ENCODE peak calls at places on chromosomes 4 and X, in nine cellular contexts. One of them, this sample, is unnamed.

GRCh38 chr4:114249561-114250356 is 270.3 kb upstream of the ARSJ start:
- DNase-seq in Calu3: no peak
- DNase-seq in stomach: no peak
- DNase-seq in transverse colon: no peak
- DNase-seq in nephron progenitor cell: no peak
- DNase-seq in RWPE1: no peak
- DNase-seq in mammary epithelial cell: peak; percentile 36
- DNase-seq in fibroblast of lung: no peak
- DNase-seq in progenitor cell of endocrine pancreas: no peak
- DNase-seq in this sample: no peak

GRCh38 chr4:112633477-112634235 is 3.1 kb downstream of the ZGRF1 start:
- DNase-seq in stomach: no peak
- DNase-seq in fibroblast of lung: peak; percentile 71
- DNase-seq in Calu3: no peak
- DNase-seq in RWPE1: peak; percentile 23
- DNase-seq in progenitor cell of endocrine pancreas: no peak
- DNase-seq in transverse colon: no peak
- DNase-seq in mammary epithelial cell: peak; percentile 15
- DNase-seq in nephron progenitor cell: no peak
- DNase-seq in this sample: no peak

GRCh38 chr4:105594094-105595010 is 41.9 kb downstream of the ARHGEF38 start:
- DNase-seq in fibroblast of lung: no peak
- DNase-seq in nephron progenitor cell: no peak
- DNase-seq in progenitor cell of endocrine pancreas: no peak
- DNase-seq in RWPE1: no peak
- DNase-seq in transverse colon: no peak
- DNase-seq in Calu3: no peak
- DNase-seq in mammary epithelial cell: peak; percentile 62
- DNase-seq in stomach: no peak
- DNase-seq in this sample: no peak

GRCh38 chrX:67720344-67720743 is 176.5 kb downstream of the AR start:
- DNase-seq in Calu3: no peak
- DNase-seq in RWPE1: no peak
- DNase-seq in mammary epithelial cell: no peak
- DNase-seq in progenitor cell of endocrine pancreas: no peak
- DNase-seq in transverse colon: no peak
- DNase-seq in stomach: no peak
- DNase-seq in nephron progenitor cell: no peak
- DNase-seq in fibroblast of lung: no peak
- DNase-seq in this sample: no peak

GRCh38 chr4:104971458-104971857 is 175.2 kb upstream of the TET2 start:
- DNase-seq in nephron progenitor cell: no peak
- DNase-seq in RWPE1: peak; percentile 68
- DNase-seq in fibroblast of lung: peak; percentile 5
- DNase-seq in Calu3: no peak
- DNase-seq in progenitor cell of endocrine pancreas: no peak
- DNase-seq in mammary epithelial cell: peak; percentile 93
- DNase-seq in stomach: no peak
- DNase-seq in transverse colon: no peak
- DNase-seq in this sample: no peak

GRCh38 chrX:56729152-56729557 is at the start of gene NBDY:
- DNase-seq in RWPE1: no peak
- DNase-seq in stomach: peak; percentile 33
- DNase-seq in nephron progenitor cell: peak; percentile 27
- DNase-seq in transverse colon: peak; percentile 33
- DNase-seq in progenitor cell of endocrine pancreas: peak; percentile 10
- DNase-seq in mammary epithelial cell: peak; percentile 60
- DNase-seq in fibroblast of lung: peak; percentile 50
- DNase-seq in Calu3: peak; percentile 37
- DNase-seq in this sample: peak; percentile 43

GRCh38 chr4:41066049-41066448 is 148.3 kb downstream of the APBB2 start:
- DNase-seq in stomach: no peak
- DNase-seq in progenitor cell of endocrine pancreas: no peak
- DNase-seq in transverse colon: no peak
- DNase-seq in RWPE1: no peak
- DNase-seq in mammary epithelial cell: no peak
- DNase-seq in fibroblast of lung: no peak
- DNase-seq in nephron progenitor cell: no peak
- DNase-seq in Calu3: no peak
- DNase-seq in this sample: no peak

GRCh38 chrX:150298841-150299551 is 64.1 kb upstream of the MAMLD1 start:
- DNase-seq in nephron progenitor cell: no peak
- DNase-seq in progenitor cell of endocrine pancreas: no peak
- DNase-seq in Calu3: no peak
- DNase-seq in transverse colon: no peak
- DNase-seq in mammary epithelial cell: no peak
- DNase-seq in stomach: no peak
- DNase-seq in fibroblast of lung: no peak
- DNase-seq in RWPE1: no peak
- DNase-seq in this sample: no peak

GRCh38 chr4:97866821-97867556 is 276.3 kb downstream of the STPG2 start:
- DNase-seq in transverse colon: no peak
- DNase-seq in mammary epithelial cell: no peak
- DNase-seq in fibroblast of lung: no peak
- DNase-seq in progenitor cell of endocrine pancreas: peak; percentile 12
- DNase-seq in nephron progenitor cell: no peak
- DNase-seq in RWPE1: no peak
- DNase-seq in stomach: no peak
- DNase-seq in Calu3: peak; percentile 16
- DNase-seq in this sample: no peak

GRCh38 chr4:69738872-69739271 is 21.5 kb downstream of the SULT1B1 start:
- DNase-seq in Calu3: no peak
- DNase-seq in progenitor cell of endocrine pancreas: no peak
- DNase-seq in mammary epithelial cell: no peak
- DNase-seq in fibroblast of lung: no peak
- DNase-seq in RWPE1: no peak
- DNase-seq in stomach: no peak
- DNase-seq in nephron progenitor cell: no peak
- DNase-seq in transverse colon: no peak
- DNase-seq in this sample: no peak

GRCh38 chr4:140019619-140020367 is 134.2 kb downstream of the MAML3 start:
- DNase-seq in nephron progenitor cell: no peak
- DNase-seq in transverse colon: no peak
- DNase-seq in RWPE1: no peak
- DNase-seq in mammary epithelial cell: no peak
- DNase-seq in Calu3: peak; percentile 7
- DNase-seq in progenitor cell of endocrine pancreas: no peak
- DNase-seq in fibroblast of lung: no peak
- DNase-seq in stomach: no peak
- DNase-seq in this sample: no peak

GRCh38 chr4:180380733-180381132 is 1862.5 kb upstream of the TENM3 start:
- DNase-seq in RWPE1: peak; percentile 71
- DNase-seq in Calu3: peak; percentile 16
- DNase-seq in transverse colon: no peak
- DNase-seq in mammary epithelial cell: peak; percentile 88
- DNase-seq in nephron progenitor cell: no peak
- DNase-seq in progenitor cell of endocrine pancreas: no peak
- DNase-seq in fibroblast of lung: peak; percentile 75
- DNase-seq in stomach: no peak
- DNase-seq in this sample: no peak

GRCh38 chr4:53654300-53654758 is 63.0 kb upstream of the LNX1 start:
- DNase-seq in fibroblast of lung: peak; percentile 35
- DNase-seq in nephron progenitor cell: no peak
- DNase-seq in progenitor cell of endocrine pancreas: no peak
- DNase-seq in stomach: peak; percentile 54
- DNase-seq in RWPE1: no peak
- DNase-seq in transverse colon: no peak
- DNase-seq in mammary epithelial cell: peak; percentile 44
- DNase-seq in Calu3: no peak
- DNase-seq in this sample: no peak

GRCh38 chrX:63514575-63514967 is 163.4 kb upstream of the SPIN4 start:
- DNase-seq in transverse colon: no peak
- DNase-seq in stomach: no peak
- DNase-seq in fibroblast of lung: peak; percentile 8
- DNase-seq in nephron progenitor cell: no peak
- DNase-seq in progenitor cell of endocrine pancreas: no peak
- DNase-seq in Calu3: no peak
- DNase-seq in RWPE1: no peak
- DNase-seq in mammary epithelial cell: no peak
- DNase-seq in this sample: no peak

GRCh38 chr4:35166437-35166836 is 1077.9 kb downstream of the ARAP2 start:
- DNase-seq in nephron progenitor cell: no peak
- DNase-seq in mammary epithelial cell: peak; percentile 0
- DNase-seq in Calu3: no peak
- DNase-seq in RWPE1: peak; percentile 19
- DNase-seq in transverse colon: no peak
- DNase-seq in progenitor cell of endocrine pancreas: no peak
- DNase-seq in stomach: no peak
- DNase-seq in fibroblast of lung: no peak
- DNase-seq in this sample: no peak

DNA sequence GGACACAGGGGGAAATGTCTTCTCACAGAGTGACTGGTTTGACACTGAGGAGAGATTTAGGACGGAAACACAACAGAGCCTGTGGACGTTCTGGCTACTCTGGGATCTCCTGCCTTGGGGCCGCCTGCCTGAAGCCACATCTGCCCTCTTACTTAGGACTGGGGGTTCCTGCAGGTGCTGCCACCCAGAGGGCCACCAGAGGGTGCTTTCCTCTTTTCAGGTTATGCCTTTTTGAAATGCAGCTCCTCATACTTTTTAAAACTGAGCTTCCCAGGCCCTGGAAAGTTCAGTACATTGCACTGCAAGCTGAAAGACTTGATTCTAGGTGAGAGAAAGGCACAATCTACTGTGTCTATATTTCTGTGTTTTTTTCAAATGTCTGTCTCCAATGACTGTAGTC is 92.2 kb upstream of the PGRMC2 start:
- DNase-seq in nephron progenitor cell: no peak
- DNase-seq in transverse colon: peak; percentile 28
- DNase-seq in mammary epithelial cell: no peak
- DNase-seq in fibroblast of lung: peak; percentile 51
- DNase-seq in RWPE1: no peak
- DNase-seq in progenitor cell of endocrine pancreas: no peak
- DNase-seq in stomach: peak; percentile 61
- DNase-seq in Calu3: peak; percentile 55
- DNase-seq in this sample: no peak
- TF ChIP-seq CTCF in nephron progenitor cell: no peak
- TF ChIP-seq CTCF in transverse colon: peak; percentile 27
- TF ChIP-seq CTCF in mammary epithelial cell: peak; percentile 66
- TF ChIP-seq CTCF in fibroblast of lung: peak; percentile 34
- TF ChIP-seq CTCF in RWPE1: peak; percentile 28
- TF ChIP-seq CTCF in progenitor cell of endocrine pancreas: peak; percentile 55
- TF ChIP-seq CTCF in stomach: peak; percentile 43
- TF ChIP-seq CTCF in Calu3: no peak
- TF ChIP-seq CTCF in this sample: no peak

GRCh38 chrX:17359500-17359899 is 15.5 kb upstream of the NHS start:
- DNase-seq in mammary epithelial cell: peak; percentile 38
- DNase-seq in transverse colon: no peak
- DNase-seq in stomach: no peak
- DNase-seq in RWPE1: no peak
- DNase-seq in fibroblast of lung: peak; percentile 18
- DNase-seq in nephron progenitor cell: no peak
- DNase-seq in progenitor cell of endocrine pancreas: no peak
- DNase-seq in Calu3: no peak
- DNase-seq in this sample: no peak

GRCh38 chrX:17355976-17356375 is 19.0 kb upstream of the NHS start:
- DNase-seq in stomach: no peak
- DNase-seq in nephron progenitor cell: no peak
- DNase-seq in Calu3: no peak
- DNase-seq in transverse colon: no peak
- DNase-seq in progenitor cell of endocrine pancreas: no peak
- DNase-seq in RWPE1: no peak
- DNase-seq in mammary epithelial cell: no peak
- DNase-seq in fibroblast of lung: no peak
- DNase-seq in this sample: no peak

DNA sequence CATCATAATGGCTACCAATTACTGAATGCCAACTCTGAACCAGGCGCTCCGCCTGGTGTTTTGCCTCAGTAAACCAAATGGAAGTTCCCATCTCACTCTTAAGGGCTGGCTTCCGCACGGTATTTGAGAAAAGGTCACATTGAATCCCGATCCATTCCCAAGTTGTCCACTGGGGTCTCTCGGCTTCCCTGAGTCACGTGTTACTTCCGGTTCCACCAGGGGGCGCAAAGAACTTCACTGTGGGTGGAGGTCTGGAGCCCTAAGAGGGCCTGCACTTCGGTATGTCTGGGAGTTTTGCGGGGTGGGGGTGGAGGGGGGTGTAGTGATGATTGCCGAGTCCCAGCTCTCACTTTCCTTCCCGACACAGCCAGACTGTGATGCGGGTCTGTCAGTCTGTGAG is 13.4 kb upstream of the NHS start:
- DNase-seq in mammary epithelial cell: no peak
- DNase-seq in RWPE1: no peak
- DNase-seq in stomach: no peak
- DNase-seq in progenitor cell of endocrine pancreas: no peak
- DNase-seq in Calu3: peak; percentile 16
- DNase-seq in fibroblast of lung: no peak
- DNase-seq in nephron progenitor cell: peak; percentile 53
- DNase-seq in transverse colon: no peak
- DNase-seq in this sample: no peak
- TF ChIP-seq CTCF in mammary epithelial cell: peak; percentile 9
- TF ChIP-seq CTCF in RWPE1: no peak
- TF ChIP-seq CTCF in stomach: no peak
- TF ChIP-seq CTCF in progenitor cell of endocrine pancreas: peak; percentile 54
- TF ChIP-seq CTCF in Calu3: peak; percentile 34
- TF ChIP-seq CTCF in fibroblast of lung: no peak
- TF ChIP-seq CTCF in nephron progenitor cell: peak; percentile 38
- TF ChIP-seq CTCF in transverse colon: peak; percentile 21
- TF ChIP-seq CTCF in this sample: peak; percentile 41

GRCh38 chr4:81215936-81216335 is 914 bp upstream of the PRKG2 start:
- DNase-seq in fibroblast of lung: peak; percentile 71
- DNase-seq in mammary epithelial cell: no peak
- DNase-seq in nephron progenitor cell: no peak
- DNase-seq in Calu3: no peak
- DNase-seq in stomach: no peak
- DNase-seq in RWPE1: no peak
- DNase-seq in progenitor cell of endocrine pancreas: no peak
- DNase-seq in transverse colon: no peak
- DNase-seq in this sample: no peak
- TF ChIP-seq CTCF in fibroblast of lung: no peak
- TF ChIP-seq CTCF in mammary epithelial cell: no peak
- TF ChIP-seq CTCF in nephron progenitor cell: no peak
- TF ChIP-seq CTCF in Calu3: no peak
- TF ChIP-seq CTCF in stomach: no peak
- TF ChIP-seq CTCF in RWPE1: no peak
- TF ChIP-seq CTCF in progenitor cell of endocrine pancreas: no peak
- TF ChIP-seq CTCF in transverse colon: no peak
- TF ChIP-seq CTCF in this sample: no peak

DNA sequence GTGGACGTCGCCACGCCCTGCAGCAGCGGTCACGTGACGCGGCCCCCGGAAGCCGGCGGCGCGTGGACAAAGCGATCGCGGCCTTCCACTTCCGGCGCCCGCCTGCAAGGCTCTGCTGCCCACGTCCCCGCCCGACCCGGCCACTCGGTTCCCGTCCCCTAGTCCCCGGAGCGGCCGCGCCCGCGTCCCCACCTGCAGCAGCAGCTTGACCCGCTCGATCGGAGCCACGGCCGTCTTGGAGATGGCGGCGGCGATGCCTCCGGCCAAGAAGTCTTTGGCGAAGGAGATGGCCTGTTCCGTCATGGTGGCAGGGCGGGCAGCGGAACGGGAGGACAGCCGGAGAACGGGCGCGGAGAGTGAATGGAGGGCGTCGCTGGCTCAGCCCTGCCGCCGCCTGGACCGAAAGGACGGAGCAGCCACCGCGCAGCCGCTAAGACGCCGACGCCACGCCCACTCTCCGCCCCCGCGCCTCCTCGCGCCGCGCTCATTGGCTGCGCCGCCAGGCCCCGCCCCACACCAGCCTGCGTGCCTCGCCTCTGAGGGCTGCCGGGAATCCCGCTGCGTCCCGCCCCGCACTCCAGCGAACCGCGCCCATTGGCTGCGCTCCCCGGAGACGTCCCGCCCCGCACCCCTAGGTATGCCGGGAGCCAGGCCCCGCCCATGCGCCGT is at the start of gene SLC25A6:
- DNase-seq in nephron progenitor cell: peak; percentile 99
- DNase-seq in mammary epithelial cell: peak; percentile 97
- DNase-seq in progenitor cell of endocrine pancreas: peak; percentile 99
- DNase-seq in Calu3: peak; percentile 97
- DNase-seq in stomach: peak; percentile 99
- DNase-seq in transverse colon: peak; percentile 99
- DNase-seq in RWPE1: peak; percentile 93
- DNase-seq in fibroblast of lung: peak; percentile 97
- DNase-seq in this sample: peak; percentile 99
- TF ChIP-seq CTCF in nephron progenitor cell: no peak
- TF ChIP-seq CTCF in mammary epithelial cell: no peak
- TF ChIP-seq CTCF in progenitor cell of endocrine pancreas: peak; percentile 28
- TF ChIP-seq CTCF in Calu3: no peak
- TF ChIP-seq CTCF in stomach: no peak
- TF ChIP-seq CTCF in transverse colon: peak; percentile 47
- TF ChIP-seq CTCF in RWPE1: no peak
- TF ChIP-seq CTCF in fibroblast of lung: no peak
- TF ChIP-seq CTCF in this sample: no peak

This sample was measured in mesothelial cell of epicardium.